ENCODE peak calls at places on chromosomes 16 and 17, in six cellular contexts. H, M, G, K, X and B are unnamed samples.

GRCh38 chr17:81200695-81201580 is 21.8 kb downstream of the CEP131 start:
- DNase-seq in H (no peak), M (peak; percentile 81), G (no peak), K (peak; percentile 62), X (peak; percentile 80), B (peak; percentile 62)

GRCh38 chr17:57943140-57943539 is 12.1 kb downstream of the CUEDC1 start:
- DNase-seq in H (no peak), M (no peak), G (no peak), K (no peak), X (no peak), B (no peak)

GRCh38 chr16:67014641-67015315 is 14.2 kb upstream of the CBFB start:
- DNase-seq in H (no peak), M (no peak), G (no peak), K (no peak), X (no peak), B (no peak)

GRCh38 chr16:76059186-76059585 is 218.0 kb upstream of the CNTNAP4 start:
- DNase-seq in H (no peak), M (no peak), G (no peak), K (no peak), X (no peak), B (no peak)

GRCh38 chr17:49548051-49548505 is 27.6 kb upstream of the NXPH3 start:
- DNase-seq in H (no peak), M (no peak), G (no peak), K (no peak), X (no peak), B (no peak)

GRCh38 chr17:74361613-74362391 is at the start of gene BTBD17:
- DNase-seq in H (no peak), M (peak; percentile 81), G (no peak), K (peak; percentile 30), X (no peak), B (no peak)

GRCh38 chr17:17959520-17960361 is 12.5 kb downstream of the TOM1L2 start:
- DNase-seq in H (peak; percentile 68), M (no peak), G (no peak), K (no peak), X (no peak), B (no peak)

GRCh38 chr17:58534901-58535421 is 20.5 kb upstream of the MTMR4 start:
- DNase-seq in H (no peak), M (peak; percentile 33), G (no peak), K (peak; percentile 33), X (no peak), B (no peak)

GRCh38 chr16:87486282-87486681 is 6.5 kb downstream of the ZCCHC14 start:
- DNase-seq in H (no peak), M (no peak), G (no peak), K (no peak), X (no peak), B (no peak)

GRCh38 chr16:73060216-73060615 is 12.3 kb upstream of the ZFHX3 start:
- DNase-seq in H (no peak), M (no peak), G (no peak), K (no peak), X (no peak), B (no peak)

GRCh38 chr17:55806745-55807466 is 56.1 kb downstream of the PCTP start:
- DNase-seq in H (no peak), M (no peak), G (no peak), K (no peak), X (no peak), B (no peak)

GRCh38 chr16:12801511-12802042 is 2.1 kb downstream of the CPPED1 start:
- DNase-seq in H (peak; percentile 73), M (peak; percentile 42), G (no peak), K (peak; percentile 68), X (peak; percentile 32), B (peak; percentile 38)

GRCh38 chr17:32628645-32629044 is 141.9 kb downstream of the CDK5R1 start:
- DNase-seq in H (no peak), M (no peak), G (no peak), K (no peak), X (no peak), B (no peak)

GRCh38 chr16:58280846-58281301 is 14.0 kb downstream of the PRSS54 start:
- DNase-seq in H (no peak), M (no peak), G (no peak), K (no peak), X (no peak), B (no peak)

GRCh38 chr17:35752945-35753764 is at the start of gene GAS2L2:
- DNase-seq in H (no peak), M (no peak), G (no peak), K (no peak), X (no peak), B (no peak)

GRCh38 chr16:56709686-56710040 is 20.3 kb upstream of the NUP93 start:
- DNase-seq in H (no peak), M (no peak), G (no peak), K (no peak), X (no peak), B (no peak)
- TF ChIP-seq POLR2AphosphoS5 in H (no peak), M (no peak), G (no peak), K (no peak), X (no peak), B (no peak)

GRCh38 chr17:19744492-19744891 is 3.6 kb downstream of the ALDH3A1 start:
- DNase-seq in H (no peak), M (no peak), G (no peak), K (no peak), X (no peak), B (no peak)

GRCh38 chr17:19741832-19742457 is 6.2 kb downstream of the ALDH3A1 start:
- DNase-seq in H (no peak), M (no peak), G (no peak), K (no peak), X (no peak), B (no peak)

GRCh38 chr17:19742495-19742894 is 5.6 kb downstream of the ALDH3A1 start:
- DNase-seq in H (no peak), M (no peak), G (no peak), K (no peak), X (no peak), B (no peak)

GRCh38 chr17:19744922-19745757 is 3.0 kb downstream of the ALDH3A1 start:
- DNase-seq in H (no peak), M (peak; percentile 32), G (peak; percentile 86), K (no peak), X (peak; percentile 92), B (peak; percentile 89)

GRCh38 chr17:19743101-19744100 is 4.7 kb downstream of the ALDH3A1 start:
- DNase-seq in H (no peak), M (no peak), G (no peak), K (no peak), X (no peak), B (no peak)
- TF ChIP-seq TAF1 in H (no peak), M (no peak), G (no peak), K (no peak), X (no peak), B (no peak)

GRCh38 chr17:83100220-83100852 is 20.9 kb downstream of the METRNL start:
- DNase-seq in H (no peak), M (no peak), G (no peak), K (no peak), X (no peak), B (no peak)

GRCh38 chr17:83100853-83101391 is 21.5 kb downstream of the METRNL start:
- DNase-seq in H (no peak), M (no peak), G (no peak), K (no peak), X (peak; percentile 66), B (no peak)

GRCh38 chr17:83103200-83103937 is 24.0 kb downstream of the METRNL start:
- DNase-seq in H (no peak), M (peak; percentile 93), G (no peak), K (no peak), X (no peak), B (no peak)

GRCh38 chr17:83103938-83104311 is 24.5 kb downstream of the METRNL start:
- DNase-seq in H (no peak), M (no peak), G (no peak), K (no peak), X (no peak), B (no peak)

GRCh38 chr17:83101805-83102480 is 22.5 kb downstream of the METRNL start:
- DNase-seq in H (no peak), M (no peak), G (no peak), K (no peak), X (no peak), B (no peak)
- TF ChIP-seq POLR2A in H (no peak), M (no peak), G (no peak), K (no peak), X (no peak), B (no peak)

GRCh38 chr16:82265809-82266208 is 95.8 kb upstream of the MPHOSPH6 start:
- DNase-seq in H (no peak), M (no peak), G (no peak), K (no peak), X (no peak), B (no peak)
- TF ChIP-seq POLR2AphosphoS5 in H (no peak), M (no peak), G (no peak), K (no peak), X (no peak), B (no peak)

DNA sequence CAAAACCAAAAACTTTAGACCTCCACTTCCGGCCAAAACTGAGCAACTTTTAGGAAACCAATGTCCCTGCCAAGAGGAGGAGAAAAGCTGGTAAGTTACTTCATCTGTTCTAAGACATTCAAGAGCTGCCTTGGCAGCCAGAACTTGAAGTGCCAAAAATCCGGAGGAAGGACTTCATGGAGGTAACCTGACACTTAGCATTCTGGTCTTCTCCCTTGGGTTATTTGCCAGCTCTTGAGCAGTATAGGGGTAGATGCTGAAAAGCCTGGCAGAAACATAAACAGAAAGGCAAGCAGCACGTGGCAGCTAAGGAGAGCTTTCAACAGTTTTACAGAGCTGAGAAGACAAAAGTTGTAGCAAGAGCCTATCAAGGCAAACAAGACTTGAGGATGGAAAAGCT is 53.2 kb downstream of the CDYL2 start:
- DNase-seq in H (no peak), M (no peak), G (no peak), K (no peak), X (no peak), B (no peak)
- TF ChIP-seq TAF1 in H (no peak), M (no peak), G (no peak), K (no peak), X (no peak), B (no peak)

GRCh38 chr16:3022208-3022696 is 1.5 kb downstream of the HCFC1R1 start:
- DNase-seq in H (no peak), M (peak; percentile 82), G (no peak), K (peak; percentile 76), X (no peak), B (no peak)
- TF ChIP-seq POLR2A in H (no peak), M (no peak), G (peak; percentile 47), K (no peak), X (no peak), B (no peak)